ENCODE peak calls at places on chromosomes 6 and 20, in ten cellular contexts. V is stromal cell of bone marrow; U is T1000; D is AG10803; Q is GDM1; X is stimulated activated CD8-positive, alpha-beta memory T cell treated with anti-CD3 and anti-CD28 coated beads, Interleukin-15, amount 100 ng/mL, for 1 hour; G is cerebellar cortex; L is T-cell; J is hypothalamus; B is nucleus accumbens. K is an unnamed sample.

GRCh38 chr6:30691208-30691872 is 556 bp upstream of the NRM start:
- DNase-seq in V (no peak), G (peak; percentile 45), D (no peak), X (no peak), U (no peak), Q (no peak), J (no peak), B (no peak), L (no peak), K (no peak)

GRCh38 chr6:36804549-36804948 is 34.7 kb downstream of the CPNE5 start:
- DNase-seq in J (no peak), L (no peak), B (no peak), V (no peak), G (no peak), X (no peak), D (no peak), Q (no peak), U (no peak), K (no peak)

GRCh38 chr6:13243033-13243432 is 85.3 kb downstream of the TBC1D7 start:
- DNase-seq in V (no peak), G (no peak), X (no peak), Q (no peak), J (no peak), D (no peak), B (no peak), U (no peak), L (no peak), K (peak; percentile 29)

GRCh38 chr6:163416640-163417253 is 2.2 kb downstream of the QKI start:
- DNase-seq in X (no peak), J (no peak), B (peak; percentile 11), D (peak; percentile 85), G (peak; percentile 85), U (no peak), L (no peak), Q (no peak), V (peak; percentile 80), K (peak; percentile 81)

GRCh38 chr6:113449051-113449450 is 408.1 kb upstream of the MARCKS start:
- DNase-seq in D (peak; percentile 24), G (no peak), X (no peak), L (no peak), V (peak; percentile 64), U (no peak), J (no peak), Q (no peak), B (no peak), K (peak; percentile 88)

GRCh38 chr20:58447733-58448391 is 58.8 kb downstream of the VAPB start:
- DNase-seq in J (no peak), X (peak; percentile 5), B (no peak), L (peak; percentile 30), D (peak; percentile 48), V (peak; percentile 25), G (peak; percentile 60), Q (peak; percentile 8), U (no peak), K (peak; percentile 40)

GRCh38 chr20:19688031-19688806 is 69.8 kb upstream of the RIN2 start:
- DNase-seq in L (no peak), J (peak; percentile 38), Q (no peak), X (no peak), V (peak; percentile 89), U (no peak), D (peak; percentile 95), B (peak; percentile 41), G (peak; percentile 16), K (peak; percentile 96)

GRCh38 chr6:71012871-71013456 is 56.1 kb upstream of the B3GAT2 start:
- DNase-seq in D (peak; percentile 44), U (no peak), J (no peak), B (no peak), X (no peak), G (peak; percentile 70), Q (peak; percentile 46), L (no peak), V (peak; percentile 25), K (peak; percentile 64)

GRCh38 chr6:150112233-150112632 is 30.6 kb upstream of the PPP1R14C start:
- DNase-seq in J (no peak), G (no peak), D (no peak), X (no peak), L (no peak), U (no peak), V (no peak), B (no peak), Q (no peak), K (no peak)

GRCh38 chr6:74585779-74586178 is 620.1 kb downstream of the COL12A1 start:
- DNase-seq in Q (no peak), V (peak; percentile 64), J (no peak), G (no peak), D (peak; percentile 28), U (no peak), L (no peak), X (no peak), B (no peak), K (peak; percentile 50)

GRCh38 chr6:116586738-116587137 is 15.4 kb downstream of the RWDD1 start:
- DNase-seq in J (no peak), L (no peak), X (no peak), B (no peak), V (no peak), Q (no peak), U (no peak), D (no peak), G (no peak), K (no peak)

GRCh38 chr6:50217816-50218215 is 168.1 kb upstream of the DEFB112 start:
- DNase-seq in V (no peak), J (no peak), X (no peak), B (no peak), U (no peak), G (no peak), Q (no peak), L (no peak), D (no peak), K (no peak)

GRCh38 chr6:113362542-113363430 is 494.4 kb upstream of the MARCKS start:
- DNase-seq in J (no peak), U (no peak), Q (no peak), L (no peak), B (no peak), G (no peak), D (peak; percentile 50), V (no peak), X (no peak), K (no peak)

GRCh38 chr20:57573893-57574292 is 13.0 kb downstream of the PCK1 start:
- DNase-seq in U (no peak), D (no peak), J (no peak), B (no peak), G (no peak), L (no peak), Q (no peak), V (no peak), X (no peak), K (no peak)